ENCODE peak calls at places on chromosomes 5 and 9, in six cellular contexts. N is heart left ventricle, U is WERI-Rb-1, O is cardiac muscle cell, B is PC-9, Y is astrocyte. C is an unnamed sample.

GRCh38 chr5:170353011-170353890 is 35.9 kb downstream of the KCNMB1 start:
- DNase-seq in U (no peak), O (peak; percentile 52), N (peak; percentile 40), B (no peak), Y (no peak), C (no peak)

GRCh38 chr5:176528761-176529115 is 8.5 kb downstream of the RNF44 start:
- DNase-seq in Y (no peak), U (no peak), B (no peak), O (no peak), N (no peak), C (no peak)

GRCh38 chr5:128591598-128592455 is 53.8 kb upstream of the FBN2 start:
- DNase-seq in B (no peak), N (no peak), U (no peak), O (no peak), Y (no peak), C (no peak)

GRCh38 chr5:30698217-30698616 is 495.3 kb upstream of the CDH6 start:
- DNase-seq in Y (no peak), O (no peak), N (no peak), U (no peak), B (no peak), C (no peak)

GRCh38 chr9:11190719-11191118 is 577.9 kb upstream of the PTPRD start:
- DNase-seq in U (no peak), Y (no peak), B (no peak), N (no peak), O (no peak), C (no peak)

GRCh38 chr9:112570731-112571167 is 84.1 kb downstream of the KIAA1958 start:
- DNase-seq in Y (no peak), B (no peak), O (no peak), U (peak; percentile 83), N (no peak), C (no peak)

GRCh38 chr9:114869845-114870244 is 60.5 kb downstream of the TNFSF8 start:
- DNase-seq in B (peak; percentile 31), O (no peak), Y (no peak), N (no peak), U (peak; percentile 35), C (peak; percentile 38)

GRCh38 chr5:113320160-113320816 is 114.5 kb downstream of the TSSK1B start:
- DNase-seq in Y (no peak), N (no peak), B (no peak), O (no peak), U (no peak), C (no peak)

GRCh38 chr9:16618524-16618923 is 251.9 kb downstream of the BNC2 start:
- DNase-seq in O (no peak), Y (no peak), N (no peak), B (no peak), U (no peak), C (no peak)

DNA sequence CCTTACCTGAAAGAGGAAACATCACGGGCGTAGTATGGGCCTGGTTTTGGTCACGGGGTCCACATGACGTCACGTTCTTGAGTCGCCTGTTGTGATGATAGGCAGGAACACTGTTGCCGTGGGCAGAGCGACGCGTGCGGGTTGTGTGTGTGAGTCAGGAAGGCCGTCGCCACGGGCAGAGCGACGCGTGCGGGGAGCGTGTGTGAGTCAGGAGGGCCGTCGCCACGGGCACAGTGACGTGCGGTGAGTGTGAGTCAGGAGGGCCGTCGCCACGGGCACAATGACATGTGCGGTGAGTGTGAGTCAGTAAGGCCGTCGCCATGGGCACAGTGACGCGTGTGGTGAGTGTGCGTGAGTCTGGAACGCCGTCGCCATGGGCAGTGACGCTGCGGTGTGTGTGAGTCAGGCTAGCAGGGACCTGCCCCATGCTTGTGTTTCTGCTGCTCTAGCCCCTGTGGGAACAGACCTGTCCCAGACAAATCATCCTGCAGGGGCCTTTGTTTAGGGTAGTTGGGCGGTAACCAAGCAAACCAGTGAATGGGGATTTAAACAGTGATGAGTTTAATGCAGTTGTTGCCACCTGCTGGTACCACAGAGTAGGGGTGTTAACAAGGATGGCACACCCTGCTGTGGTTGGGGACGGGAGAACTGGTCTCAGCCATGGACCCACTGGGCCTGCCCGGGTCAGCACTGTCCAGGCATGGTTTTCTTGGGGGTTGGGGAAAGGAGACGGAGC is 19.8 kb downstream of the TRIP13 start:
- DNase-seq in Y (peak; percentile 99), N (no peak), B (peak; percentile 95), O (no peak), U (no peak), C (no peak)
- TF ChIP-seq CTCF in Y (peak; percentile 43), N (no peak), B (peak; percentile 70), O (peak; percentile 36), U (peak; percentile 38), C (no peak)

GRCh38 chr5:150758534-150759333 is at the start of gene DCTN4:
- DNase-seq in U (peak; percentile 96), B (peak; percentile 94), N (peak; percentile 98), O (peak; percentile 98), Y (peak; percentile 99), C (peak; percentile 97)
- TF ChIP-seq CTCF in U (no peak), B (peak; percentile 55), N (no peak), O (no peak), Y (no peak), C (no peak)

GRCh38 chr5:123371575-123372179 is 51.5 kb downstream of the CEP120 start:
- DNase-seq in N (no peak), B (peak; percentile 14), Y (no peak), O (peak; percentile 59), U (peak; percentile 72), C (peak; percentile 69)
- TF ChIP-seq CTCF in N (peak; percentile 42), B (peak; percentile 59), Y (peak; percentile 35), O (peak; percentile 51), U (peak; percentile 74), C (peak; percentile 36)

GRCh38 chr9:124399323-124399962 is 15.8 kb downstream of the PSMB7 start:
- DNase-seq in B (no peak), U (no peak), Y (peak; percentile 70), O (no peak), N (no peak), C (no peak)
- TF ChIP-seq CTCF in B (no peak), U (no peak), Y (no peak), O (peak; percentile 37), N (no peak), C (no peak)

DNA sequence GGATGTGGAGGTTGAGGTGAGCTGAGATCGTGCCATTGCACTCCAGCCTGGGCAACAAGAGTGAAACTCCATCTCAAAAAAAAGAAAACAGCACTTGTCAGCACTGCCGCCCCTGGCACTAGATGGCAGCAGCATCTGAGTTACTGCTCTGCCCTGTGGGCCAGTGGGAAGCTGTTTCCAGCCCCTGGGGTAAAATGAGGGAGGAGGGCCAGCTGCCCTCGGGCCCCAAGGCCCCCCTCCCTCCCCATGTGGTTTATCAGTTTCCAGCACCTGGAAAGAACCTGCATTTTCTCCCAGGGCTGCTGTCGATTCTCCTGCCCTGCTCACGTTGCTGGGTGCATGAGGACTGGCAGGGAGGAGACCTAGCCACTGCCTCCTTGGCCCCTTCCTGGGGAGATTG is 13.2 kb upstream of the CEL start:
- DNase-seq in O (no peak), B (peak; percentile 34), Y (no peak), U (peak; percentile 53), N (no peak), C (no peak)
- TF ChIP-seq CTCF in O (peak; percentile 38), B (peak; percentile 59), Y (peak; percentile 12), U (peak; percentile 66), N (peak; percentile 35), C (peak; percentile 33)

DNA sequence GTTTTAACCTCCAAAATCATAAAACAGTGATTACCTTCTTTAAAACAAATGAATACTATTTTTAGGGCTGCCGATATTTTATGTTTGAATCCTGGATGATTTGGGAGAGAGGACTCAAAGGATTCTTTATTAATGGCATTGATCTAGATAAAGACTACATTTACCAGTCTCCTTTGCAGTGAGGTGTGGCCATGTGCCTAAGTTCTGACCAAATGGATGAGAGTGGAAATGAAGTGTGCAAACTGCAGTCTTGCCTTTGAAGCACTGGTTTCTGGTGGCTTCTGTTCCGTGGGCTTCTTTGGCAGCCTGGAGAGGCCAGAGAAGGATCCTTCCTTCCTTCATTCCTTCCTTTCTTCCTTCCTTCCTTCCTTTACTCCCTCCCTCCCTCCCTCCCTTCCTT is 24.3 kb upstream of the GDA start:
- DNase-seq in U (no peak), B (no peak), O (no peak), Y (no peak), N (no peak), C (no peak)
- TF ChIP-seq CTCF in U (no peak), B (no peak), O (no peak), Y (no peak), N (no peak), C (no peak)

GRCh38 chr5:34531736-34532135 is 124.4 kb upstream of the RAI14 start:
- DNase-seq in Y (peak; percentile 95), U (no peak), B (no peak), O (no peak), N (no peak), C (no peak)
- TF ChIP-seq CTCF in Y (no peak), U (no peak), B (no peak), O (no peak), N (no peak), C (no peak)

GRCh38 chr5:33999986-34000385 is 7.9 kb downstream of the AMACR start:
- DNase-seq in Y (no peak), O (no peak), N (no peak), B (no peak), U (no peak), C (no peak)

GRCh38 chr5:33994845-33995244 is 10.4 kb upstream of the SLC45A2 start:
- DNase-seq in Y (peak; percentile 45), N (no peak), O (no peak), B (no peak), U (no peak), C (no peak)

GRCh38 chr5:33992864-33993263 is 8.4 kb upstream of the SLC45A2 start:
- DNase-seq in O (no peak), B (no peak), N (no peak), U (no peak), Y (no peak), C (no peak)

GRCh38 chr5:34001231-34001935 is 6.5 kb downstream of the AMACR start:
- DNase-seq in N (no peak), U (peak; percentile 20), B (no peak), O (no peak), Y (peak; percentile 64), C (peak; percentile 77)

GRCh38 chr5:33997331-33997983 is 10.4 kb downstream of the AMACR start:
- DNase-seq in B (peak; percentile 55), Y (peak; percentile 72), U (peak; percentile 21), N (peak; percentile 26), O (peak; percentile 67), C (peak; percentile 48)
- TF ChIP-seq CTCF in B (peak; percentile 84), Y (peak; percentile 80), U (peak; percentile 69), N (peak; percentile 51), O (peak; percentile 65), C (peak; percentile 64)

GRCh38 chr9:124868511-124869465 is 6.9 kb downstream of the ARPC5L start:
- DNase-seq in O (peak; percentile 90), N (peak; percentile 90), B (peak; percentile 93), U (peak; percentile 95), Y (peak; percentile 52), C (peak; percentile 90)
- TF ChIP-seq CTCF in O (peak; percentile 18), N (no peak), B (peak; percentile 54), U (peak; percentile 70), Y (no peak), C (no peak)